ENCODE peak calls at places on chromosomes 4 and X, in ten cellular contexts. O, E, H, F, W, L, S, P, B and D are unnamed samples.

GRCh38 chr4:109026588-109026987 is 263.7 kb upstream of the ETNPPL start:
- DNase-seq in O (no peak), E (no peak), H (no peak), F (no peak), W (no peak), L (no peak), S (no peak), P (no peak), B (peak), D (no peak)

GRCh38 chrX:6227445-6227820 is 1.2 kb downstream of the NLGN4X start:
- DNase-seq in O (peak), E (no peak), H (no peak), F (no peak), W (no peak), L (peak), S (no peak), P (no peak), B (no peak), D (no peak)

GRCh38 chr4:100428051-100428450 is 89.8 kb downstream of the EMCN start:
- DNase-seq in O (no peak), E (peak), H (peak), F (peak), W (no peak), L (peak), S (peak), P (no peak), B (no peak), D (no peak)

GRCh38 chr4:36285784-36286480 is 4.5 kb downstream of the DTHD1 start:
- DNase-seq in O (no peak), E (no peak), H (no peak), F (no peak), W (no peak), L (no peak), S (peak), P (no peak), B (no peak), D (no peak)

GRCh38 chr4:161894493-161895167 is 269.2 kb downstream of the FSTL5 start:
- DNase-seq in O (no peak), E (no peak), H (no peak), F (no peak), W (no peak), L (no peak), S (no peak), P (no peak), B (no peak), D (no peak)

GRCh38 chr4:137572163-137572562 is 39.9 kb upstream of the PCDH18 start:
- DNase-seq in O (no peak), E (no peak), H (no peak), F (no peak), W (no peak), L (no peak), S (no peak), P (no peak), B (no peak), D (no peak)

GRCh38 chr4:154741877-154742851 is 1.6 kb upstream of the LRAT start:
- DNase-seq in O (peak), E (no peak), H (no peak), F (peak), W (no peak), L (peak), S (no peak), P (peak), B (no peak), D (no peak)

GRCh38 chrX:20418379-20418778 is 151.7 kb upstream of the RPS6KA3 start:
- DNase-seq in O (no peak), E (no peak), H (no peak), F (no peak), W (no peak), L (peak), S (no peak), P (no peak), B (no peak), D (no peak)

GRCh38 chr4:7335363-7336066 is 99.2 kb downstream of the PSAPL1 start:
- DNase-seq in O (peak), E (peak), H (no peak), F (peak), W (no peak), L (peak), S (no peak), P (peak), B (no peak), D (peak)

GRCh38 chr4:20711335-20711734 is 11.1 kb downstream of the PACRGL start:
- DNase-seq in O (no peak), E (no peak), H (no peak), F (no peak), W (no peak), L (no peak), S (no peak), P (no peak), B (no peak), D (no peak)

GRCh38 chrX:97308161-97308560 is 424.5 kb downstream of the RPA4 start:
- DNase-seq in O (peak), E (no peak), H (no peak), F (peak), W (no peak), L (no peak), S (no peak), P (no peak), B (no peak), D (no peak)

GRCh38 chr4:95256108-95256835 is 292.5 kb downstream of the UNC5C start:
- DNase-seq in O (no peak), E (no peak), H (no peak), F (no peak), W (no peak), L (no peak), S (no peak), P (no peak), B (no peak), D (no peak)

DNA sequence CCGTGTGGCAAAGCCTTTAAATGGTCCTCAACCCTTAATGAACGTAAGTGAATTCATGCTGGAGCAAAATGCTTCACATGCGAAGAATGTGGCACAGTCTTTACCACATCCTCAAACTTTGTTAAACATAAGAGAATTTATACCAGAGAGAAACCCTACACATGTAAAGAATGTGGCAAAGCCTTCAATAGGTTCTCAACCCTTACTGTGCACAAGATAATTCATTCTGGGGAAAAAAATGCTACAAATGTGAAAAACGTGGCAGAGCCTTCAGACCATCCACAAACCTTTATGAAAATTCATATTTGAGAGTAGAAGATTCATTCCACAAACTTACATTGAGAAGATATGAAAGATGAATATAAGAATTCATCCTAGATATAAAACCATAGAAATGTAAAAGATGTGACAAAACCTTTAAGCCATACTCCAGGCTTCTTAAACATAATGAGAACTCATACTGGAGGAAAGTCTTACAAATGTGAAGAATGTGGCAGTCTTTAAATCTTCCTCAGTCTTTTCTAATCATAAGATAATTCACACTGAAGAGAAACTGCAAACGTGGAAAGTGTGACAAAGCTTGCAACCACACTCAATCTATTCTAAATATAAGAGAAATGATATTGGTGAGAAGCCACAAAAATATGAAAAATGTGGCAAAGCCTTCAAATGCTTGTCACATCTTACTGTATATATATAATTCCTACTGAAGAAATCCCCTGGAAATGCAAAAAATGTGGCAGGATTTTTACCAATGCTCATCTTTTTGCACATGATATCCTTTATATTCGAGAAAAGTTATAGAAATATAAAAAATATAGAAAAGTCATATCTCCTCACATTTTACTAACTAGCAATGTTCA is 36.9 kb downstream of the ZNF141 start:
- DNase-seq in O (no peak), E (no peak), H (no peak), F (no peak), W (no peak), L (no peak), S (no peak), P (no peak), B (no peak), D (no peak)
- H3K4me3 ChIP-seq in O (no peak), E (no peak), H (no peak), F (no peak), W (peak), L (no peak), S (no peak), P (no peak), B (no peak), D (no peak)

GRCh38 chrX:140817943-140818342 is 108.4 kb downstream of the LINC00632 start:
- DNase-seq in O (peak), E (no peak), H (peak), F (peak), W (no peak), L (peak), S (no peak), P (no peak), B (no peak), D (no peak)
- TF ChIP-seq CTCF in O (peak), E (peak), H (peak), F (peak), W (peak), L (peak), S (peak), P (peak), B (peak), D (no peak)

GRCh38 chrX:30572678-30573077 is 4.9 kb downstream of the TASL start:
- DNase-seq in O (no peak), E (no peak), H (no peak), F (no peak), W (no peak), L (no peak), S (no peak), P (no peak), B (no peak), D (no peak)
- H3K4me3 ChIP-seq in O (no peak), E (no peak), H (no peak), F (no peak), W (no peak), L (no peak), S (no peak), P (no peak), B (no peak), D (no peak)

DNA sequence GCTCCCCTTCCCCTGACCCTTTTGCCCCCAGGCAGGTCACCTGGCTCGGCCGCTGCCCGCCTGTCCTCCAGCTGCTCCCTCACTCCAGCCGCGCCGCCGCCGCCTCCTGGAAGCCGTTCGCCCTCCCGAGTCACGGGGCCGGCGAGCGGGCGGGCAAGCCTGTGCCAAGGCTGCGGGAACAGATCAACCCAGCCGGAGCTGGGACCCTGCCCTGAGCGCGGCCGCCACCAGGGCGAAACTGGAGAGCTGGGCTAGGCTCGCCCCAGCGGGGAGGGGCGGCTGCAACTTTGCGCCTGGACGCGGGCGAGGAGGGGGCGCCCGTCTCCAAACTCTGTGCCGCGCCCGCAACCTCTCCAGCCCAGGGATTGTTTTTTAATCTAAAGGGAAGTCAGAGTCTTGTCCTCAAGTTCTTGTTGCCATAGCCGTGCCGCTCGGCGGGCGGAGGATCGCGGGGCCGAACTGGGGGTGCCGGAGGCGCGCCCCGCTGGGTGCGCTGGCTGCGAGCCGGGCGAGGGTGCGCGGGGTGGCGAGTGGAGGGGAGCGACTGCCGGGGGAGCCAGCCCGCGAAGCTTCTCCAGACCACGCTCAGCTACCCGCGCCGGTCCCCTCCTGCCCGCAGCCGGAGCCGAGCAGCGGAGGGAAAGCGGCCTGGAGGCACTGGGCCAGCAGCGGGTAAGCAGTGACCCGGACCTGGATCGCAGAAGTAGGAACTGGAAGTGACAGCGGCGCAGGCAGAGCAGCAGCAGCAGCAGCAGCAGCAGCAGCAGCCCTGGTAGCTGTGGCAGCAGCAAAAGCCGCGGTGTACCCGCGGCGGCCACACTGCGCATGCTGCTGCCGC is 13.4 kb downstream of the ARHGEF6 start:
- DNase-seq in O (peak), E (peak), H (peak), F (peak), W (no peak), L (peak), S (no peak), P (peak), B (no peak), D (peak)
- TF ChIP-seq CTCF in O (no peak), E (no peak), H (peak), F (peak), W (peak), L (peak), S (peak), P (peak), B (no peak), D (no peak)

DNA sequence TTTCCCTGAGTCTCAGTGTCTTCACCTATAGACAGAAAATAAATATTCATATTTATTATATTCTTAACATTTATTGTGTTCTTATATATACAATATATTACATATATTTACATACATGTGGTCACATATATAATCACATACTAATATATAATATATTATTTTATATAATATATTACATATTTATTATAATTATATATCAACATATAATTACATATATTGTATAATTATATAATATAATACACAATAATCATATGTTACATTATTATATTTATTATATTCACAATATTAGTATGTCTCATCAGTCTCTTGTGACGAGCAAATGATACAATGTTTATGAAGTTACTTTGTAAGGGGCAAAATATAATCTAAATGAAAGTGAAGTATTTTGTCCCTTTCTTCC is 87.7 kb downstream of the KDR start:
- DNase-seq in O (no peak), E (no peak), H (no peak), F (no peak), W (no peak), L (no peak), S (no peak), P (no peak), B (no peak), D (no peak)
- H3K4me3 ChIP-seq in O (no peak), E (no peak), H (no peak), F (no peak), W (peak), L (no peak), S (no peak), P (no peak), B (no peak), D (no peak)

GRCh38 chrX:140664939-140665338 is 44.6 kb upstream of the LINC00632 start:
- DNase-seq in O (peak), E (no peak), H (peak), F (peak), W (no peak), L (peak), S (no peak), P (no peak), B (no peak), D (no peak)

DNA sequence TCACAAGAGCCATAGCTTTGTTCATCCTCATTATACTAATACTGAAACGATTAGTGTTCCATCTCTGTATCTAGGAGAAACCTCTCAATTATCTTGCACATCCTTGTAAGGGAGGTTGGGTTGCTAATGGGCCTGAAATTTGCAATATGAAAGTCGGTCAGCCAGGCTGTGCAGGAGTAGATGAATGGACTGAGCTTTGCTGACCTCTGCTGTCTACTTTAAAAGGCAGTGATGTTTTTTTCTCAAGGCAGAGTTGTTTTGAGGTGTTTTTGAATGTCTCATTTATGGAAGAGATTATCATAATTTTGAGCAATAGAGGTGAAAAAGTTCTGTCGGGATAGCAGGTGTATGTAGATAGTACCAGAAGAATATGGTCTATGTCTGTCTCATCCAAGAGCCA is 47.9 kb upstream of the LINC00632 start:
- DNase-seq in O (no peak), E (no peak), H (peak), F (peak), W (no peak), L (no peak), S (no peak), P (no peak), B (no peak), D (no peak)
- TF ChIP-seq CTCF in O (no peak), E (no peak), H (peak), F (no peak), W (no peak), L (peak), S (no peak), P (no peak), B (no peak), D (no peak)

GRCh38 chr4:54061873-54062272 is 2.5 kb downstream of the CHIC2 start:
- DNase-seq in O (no peak), E (no peak), H (no peak), F (no peak), W (no peak), L (no peak), S (no peak), P (no peak), B (no peak), D (no peak)
- H3K4me3 ChIP-seq in O (peak), E (no peak), H (peak), F (peak), W (peak), L (no peak), S (no peak), P (peak), B (peak), D (no peak)

GRCh38 chrX:28303486-28303885 is 283.8 kb upstream of the IL1RAPL1 start:
- DNase-seq in O (peak), E (no peak), H (no peak), F (no peak), W (no peak), L (no peak), S (no peak), P (no peak), B (no peak), D (no peak)
- TF ChIP-seq CTCF in O (no peak), E (no peak), H (no peak), F (no peak), W (no peak), L (no peak), S (no peak), P (no peak), B (no peak), D (no peak)

GRCh38 chr4:110636677-110637407 is 14.0 kb upstream of the PITX2 start:
- DNase-seq in O (peak), E (peak), H (no peak), F (peak), W (no peak), L (peak), S (no peak), P (no peak), B (no peak), D (no peak)
- H3K4me3 ChIP-seq in O (peak), E (peak), H (peak), F (peak), W (peak), L (peak), S (peak), P (no peak), B (peak), D (no peak)